ENCODE peak calls at places on chromosomes 16 and 17, in nine cellular contexts. W is transverse colon, N is astrocyte of the spinal cord, Q is A673, U is GM06990, P is GM23338, T is skeletal muscle cell, J is uterus, G is A549. X is an unnamed sample.

GRCh38 chr16:10616744-10617640 is 36.6 kb upstream of the EMP2 start:
- DNase-seq in P (peak), T (peak), W (peak), U (no peak), G (peak), Q (peak), N (peak), J (peak), X (no peak)

GRCh38 chr17:12290207-12290606 is 269.5 kb downstream of the MAP2K4 start:
- DNase-seq in U (no peak), Q (no peak), W (no peak), G (no peak), T (no peak), J (peak), P (no peak), N (no peak), X (no peak)

GRCh38 chr17:236641-237405 is 55.4 kb upstream of the DOC2B start:
- DNase-seq in J (no peak), U (no peak), W (peak), N (no peak), Q (no peak), P (no peak), T (no peak), G (no peak), X (no peak)

GRCh38 chr16:19753815-19754643 is 36.0 kb downstream of the IQCK start:
- DNase-seq in W (peak), N (peak), T (no peak), P (no peak), J (no peak), Q (no peak), U (no peak), G (peak), X (no peak)

GRCh38 chr16:66798162-66798561 is 3.2 kb downstream of the TERB1 start:
- DNase-seq in J (no peak), U (no peak), T (no peak), Q (no peak), N (peak), W (no peak), P (no peak), G (no peak), X (no peak)

GRCh38 chr16:23016372-23016771 is 132.9 kb downstream of the USP31 start:
- DNase-seq in P (no peak), T (no peak), U (no peak), G (no peak), Q (no peak), J (no peak), N (no peak), W (peak), X (no peak)

GRCh38 chr16:75304521-75305363 is 53.3 kb upstream of the BCAR1 start:
- DNase-seq in G (peak), Q (peak), J (peak), P (no peak), U (peak), T (peak), N (peak), W (peak), X (no peak)

GRCh38 chr17:76419576-76420245 is 33.2 kb downstream of the UBE2O start:
- DNase-seq in W (no peak), U (no peak), N (no peak), T (no peak), J (no peak), G (no peak), P (no peak), Q (no peak), X (no peak)

GRCh38 chr17:38575781-38576180 is 30.0 kb downstream of the SRCIN1 start:
- DNase-seq in N (no peak), P (no peak), U (no peak), T (no peak), W (no peak), G (no peak), J (no peak), Q (no peak), X (no peak)

GRCh38 chr16:8863594-8864424 is 5.0 kb downstream of the CARHSP1 start:
- DNase-seq in T (no peak), N (no peak), G (peak), P (peak), W (peak), J (no peak), Q (no peak), U (no peak), X (no peak)

GRCh38 chr17:39982069-39982371 is 1.4 kb downstream of the PSMD3 start:
- DNase-seq in T (no peak), P (no peak), N (no peak), G (no peak), J (no peak), Q (no peak), U (no peak), W (no peak), X (no peak)
- H3K4me3 ChIP-seq in T (peak), P (peak), N (peak), G (peak), J (peak), Q (peak), U (peak), W (peak), X (peak)

DNA sequence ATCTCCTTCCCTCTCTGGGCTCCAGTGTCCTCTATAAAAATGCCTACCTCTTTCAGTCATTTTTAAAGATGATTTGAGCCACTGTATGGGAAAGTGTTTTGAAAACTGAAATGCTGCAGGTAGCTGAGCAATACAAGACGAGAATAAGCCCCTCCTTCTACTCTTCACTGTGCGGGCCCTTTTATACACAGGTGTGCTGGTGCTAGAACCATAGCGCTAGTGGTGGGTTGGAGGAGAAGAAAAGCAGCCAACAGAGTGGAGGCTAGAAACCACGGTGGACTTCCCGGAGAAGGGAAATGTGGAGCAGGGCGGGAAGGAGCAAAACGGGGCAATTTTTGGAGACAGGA is 58.2 kb upstream of the DLX4 start:
- DNase-seq in J (no peak), W (no peak), U (no peak), G (no peak), P (peak), T (no peak), N (no peak), Q (no peak), X (no peak)
- H3K4me3 ChIP-seq in J (no peak), W (no peak), U (no peak), G (no peak), P (peak), T (no peak), N (no peak), Q (no peak), X (no peak)

GRCh38 chr16:83802135-83802534 is 5.6 kb upstream of the HSBP1 start:
- DNase-seq in G (peak), Q (peak), U (no peak), N (peak), W (no peak), T (no peak), J (no peak), P (peak), X (no peak)
- H3K4me3 ChIP-seq in G (peak), Q (peak), U (no peak), N (peak), W (no peak), T (peak), J (no peak), P (peak), X (no peak)

DNA sequence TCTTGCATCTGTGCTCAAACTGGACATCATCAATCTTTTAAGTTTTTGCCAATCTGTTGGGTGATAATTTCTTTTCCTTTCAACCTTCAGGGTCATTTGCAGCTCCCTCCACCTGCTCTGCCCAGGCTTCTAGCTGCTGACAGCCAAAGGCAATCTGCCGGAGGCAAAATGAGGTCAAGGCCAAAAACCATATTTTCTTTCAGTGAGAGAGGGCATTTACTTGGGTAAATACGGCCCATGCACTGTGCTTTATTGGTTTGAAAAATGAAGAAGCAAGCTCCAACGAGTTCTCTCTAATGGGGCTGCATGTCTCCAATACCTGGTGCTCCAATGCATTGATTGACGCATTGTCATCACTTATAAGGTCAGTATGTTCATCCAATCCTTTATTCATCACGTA is 23.1 kb downstream of the RBFOX1 start:
- DNase-seq in Q (no peak), U (no peak), N (no peak), G (no peak), J (no peak), T (no peak), W (no peak), P (no peak), X (no peak)
- H3K4me3 ChIP-seq in Q (no peak), U (no peak), N (no peak), G (no peak), J (no peak), T (no peak), W (no peak), P (no peak), X (no peak)

GRCh38 chr17:80790981-80791742 is 200.5 kb upstream of the CHMP6 start:
- DNase-seq in T (no peak), G (no peak), N (peak), J (no peak), U (no peak), P (no peak), Q (no peak), W (no peak), X (peak)

GRCh38 chr17:80789356-80789902 is 202.2 kb upstream of the CHMP6 start:
- DNase-seq in T (peak), Q (peak), N (peak), U (no peak), G (peak), J (peak), W (no peak), P (no peak), X (no peak)

GRCh38 chr17:80792373-80792781 is 199.3 kb upstream of the CHMP6 start:
- DNase-seq in U (no peak), W (no peak), T (no peak), G (peak), J (no peak), Q (no peak), P (no peak), N (no peak), X (no peak)

GRCh38 chr17:80791758-80792284 is 199.8 kb upstream of the CHMP6 start:
- DNase-seq in Q (peak), G (peak), J (peak), U (peak), P (no peak), T (peak), N (peak), W (peak), X (no peak)

DNA sequence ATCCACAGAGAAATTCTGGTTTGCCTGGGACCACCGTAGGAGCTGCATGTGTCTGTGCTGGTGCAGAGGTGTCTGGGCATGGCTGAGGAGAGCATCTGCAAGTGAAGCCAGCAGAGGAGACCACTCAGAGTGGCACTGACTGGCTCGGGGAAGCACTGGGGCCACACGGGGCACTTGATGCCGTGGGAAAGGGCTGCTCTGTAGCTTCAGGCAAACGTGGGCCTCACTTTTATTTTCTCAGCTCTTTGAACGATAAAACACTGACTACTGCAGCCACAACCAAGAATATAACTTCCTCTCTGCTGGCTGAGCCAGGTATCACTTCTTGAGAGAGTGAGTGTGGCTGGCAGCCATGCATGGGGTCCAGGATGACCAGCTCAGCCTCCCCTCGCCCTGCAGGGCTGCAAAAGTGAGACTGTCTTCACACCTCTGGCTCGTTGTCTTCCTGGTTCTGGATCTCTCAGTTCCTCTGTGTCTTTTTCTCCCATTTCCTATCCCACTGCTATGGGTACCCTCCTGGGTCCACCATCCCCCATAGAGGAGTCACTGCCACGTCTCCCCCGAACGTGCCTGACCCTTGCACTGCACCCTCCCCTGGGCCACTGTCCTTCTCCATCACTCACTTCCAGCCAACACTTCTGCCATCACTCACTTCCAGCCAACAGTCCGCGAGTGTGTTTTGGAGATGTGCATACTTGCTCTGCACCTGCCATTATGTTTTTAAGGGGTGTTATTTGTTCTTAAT is 201.4 kb upstream of the CHMP6 start:
- DNase-seq in U (peak), G (no peak), Q (peak), P (no peak), W (no peak), N (no peak), T (no peak), J (no peak), X (peak)
- H3K4me3 ChIP-seq in U (no peak), G (no peak), Q (no peak), P (no peak), W (no peak), N (no peak), T (no peak), J (no peak), X (peak)

DNA sequence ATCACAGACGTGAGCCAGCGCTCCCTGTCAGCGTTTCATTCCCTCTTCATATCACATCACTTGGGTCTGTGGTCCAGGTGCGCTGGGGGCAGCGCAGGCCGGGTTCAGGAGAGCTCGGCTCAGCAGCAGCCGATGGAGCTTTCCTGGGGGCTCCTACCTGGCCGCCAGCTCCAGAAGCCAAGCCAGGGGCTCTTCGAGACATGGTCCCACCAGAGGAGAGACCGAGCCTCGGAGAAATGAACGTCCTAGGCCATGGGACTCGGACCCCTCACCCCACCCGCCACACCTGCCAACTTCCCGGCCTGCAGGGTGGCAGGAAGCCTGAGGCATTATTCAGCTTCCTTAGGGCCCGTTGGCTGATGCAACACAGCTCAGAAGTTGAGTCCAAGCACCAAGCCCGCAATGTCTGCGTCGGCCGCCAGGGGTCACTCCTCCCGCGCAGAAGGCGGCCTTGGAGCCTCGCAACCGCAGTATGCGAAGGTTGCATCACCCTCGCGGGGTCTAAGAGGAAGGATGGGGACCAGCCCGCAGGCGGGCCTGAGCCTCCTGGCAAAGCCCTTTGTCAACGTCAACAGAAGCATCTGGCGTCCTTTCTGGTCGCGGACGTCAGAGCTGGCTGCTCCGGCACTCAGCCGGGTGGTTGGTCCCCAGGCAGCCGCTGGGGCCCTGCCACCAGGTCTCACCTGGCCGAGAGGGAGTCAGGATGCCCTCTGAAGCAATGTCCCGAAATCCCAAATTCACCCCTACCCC is 13.2 kb upstream of the KLHDC4 start:
- DNase-seq in G (peak), J (peak), W (peak), U (peak), N (peak), P (peak), Q (peak), T (peak), X (peak)
- H3K4me3 ChIP-seq in G (peak), J (no peak), W (no peak), U (no peak), N (no peak), P (peak), Q (peak), T (no peak), X (peak)

X was measured in Jurkat, Clone E6-1.